ENCODE peak calls at places on chromosomes 7 and 10, in four cellular contexts. One of them, this sample, is unnamed.

GRCh38 chr10:71817831-71818268 is 33.2 kb downstream of the PSAP start:
- DNase-seq in GM13976: no peak
- DNase-seq in body of pancreas: no peak
- DNase-seq in NCI-H1092: no peak
- DNase-seq in this sample: no peak

GRCh38 chr10:99526861-99527504 is 5.8 kb upstream of the NKX2-3 start:
- DNase-seq in GM13976: no peak
- DNase-seq in body of pancreas: no peak
- DNase-seq in NCI-H1092: no peak
- DNase-seq in this sample: no peak

GRCh38 chr7:101124376-101125056 is 2.4 kb upstream of the SERPINE1 start:
- DNase-seq in GM13976: no peak
- DNase-seq in body of pancreas: no peak
- DNase-seq in NCI-H1092: no peak
- DNase-seq in this sample: no peak

GRCh38 chr10:72227826-72228225 is 11.8 kb upstream of the ASCC1 start:
- DNase-seq in GM13976: no peak
- DNase-seq in body of pancreas: no peak
- DNase-seq in NCI-H1092: no peak
- DNase-seq in this sample: no peak

GRCh38 chr7:69739906-69740545 is 141.8 kb downstream of the AUTS2 start:
- DNase-seq in GM13976: peak
- DNase-seq in body of pancreas: no peak
- DNase-seq in NCI-H1092: no peak
- DNase-seq in this sample: no peak

GRCh38 chr10:32114500-32114899 is 58.3 kb upstream of the KIF5B start:
- DNase-seq in GM13976: no peak
- DNase-seq in body of pancreas: no peak
- DNase-seq in NCI-H1092: no peak
- DNase-seq in this sample: no peak

GRCh38 chr10:103839867-103840746 is 15.3 kb downstream of the SH3PXD2A start:
- DNase-seq in GM13976: no peak
- DNase-seq in body of pancreas: no peak
- DNase-seq in NCI-H1092: peak
- DNase-seq in this sample: no peak

GRCh38 chr7:30897770-30898169 is 13.9 kb upstream of the AQP1 start:
- DNase-seq in GM13976: no peak
- DNase-seq in body of pancreas: no peak
- DNase-seq in NCI-H1092: no peak
- DNase-seq in this sample: no peak

GRCh38 chr10:77385315-77385714 is 252.3 kb downstream of the KCNMA1 start:
- DNase-seq in GM13976: no peak
- DNase-seq in body of pancreas: no peak
- DNase-seq in NCI-H1092: no peak
- DNase-seq in this sample: no peak

GRCh38 chr10:59435707-59436106 is 73.4 kb upstream of the FAM13C start:
- DNase-seq in GM13976: no peak
- DNase-seq in body of pancreas: no peak
- DNase-seq in NCI-H1092: no peak
- DNase-seq in this sample: no peak

GRCh38 chr7:129525225-129525862 is 23.0 kb downstream of the SMKR1 start:
- DNase-seq in GM13976: no peak
- DNase-seq in body of pancreas: no peak
- DNase-seq in NCI-H1092: no peak
- DNase-seq in this sample: no peak

GRCh38 chr7:100171087-100171681 is 2.8 kb upstream of the GAL3ST4 start:
- DNase-seq in GM13976: peak
- DNase-seq in body of pancreas: no peak
- DNase-seq in NCI-H1092: no peak
- DNase-seq in this sample: no peak

GRCh38 chr7:94962661-94963060 is 55.3 kb downstream of the PPP1R9A start:
- DNase-seq in GM13976: no peak
- DNase-seq in body of pancreas: no peak
- DNase-seq in NCI-H1092: no peak
- DNase-seq in this sample: no peak

GRCh38 chr7:159193543-159193942 is 48.9 kb upstream of the VIPR2 start:
- DNase-seq in GM13976: no peak
- DNase-seq in body of pancreas: no peak
- DNase-seq in NCI-H1092: no peak
- DNase-seq in this sample: no peak

GRCh38 chr10:48604408-48605263 is at the start of gene ARHGAP22:
- DNase-seq in GM13976: peak
- DNase-seq in body of pancreas: no peak
- DNase-seq in NCI-H1092: no peak
- DNase-seq in this sample: peak

GRCh38 chr7:15326044-15326644 is 235.7 kb downstream of the AGMO start:
- DNase-seq in GM13976: peak
- DNase-seq in body of pancreas: no peak
- DNase-seq in NCI-H1092: peak
- DNase-seq in this sample: no peak

GRCh38 chr7:100719523-100720319 is 547 bp upstream of the EPO start:
- DNase-seq in GM13976: no peak
- DNase-seq in body of pancreas: no peak
- DNase-seq in NCI-H1092: no peak
- DNase-seq in this sample: no peak

GRCh38 chr7:42208586-42208985 is 28.4 kb downstream of the GLI3 start:
- DNase-seq in GM13976: no peak
- DNase-seq in body of pancreas: no peak
- DNase-seq in NCI-H1092: no peak
- DNase-seq in this sample: no peak

GRCh38 chr10:33331020-33331557 is 3.4 kb downstream of the NRP1 start:
- DNase-seq in GM13976: no peak
- DNase-seq in body of pancreas: no peak
- DNase-seq in NCI-H1092: no peak
- DNase-seq in this sample: no peak

GRCh38 chr7:98348726-98349474 is 52.0 kb downstream of the BAIAP2L1 start:
- DNase-seq in GM13976: no peak
- DNase-seq in body of pancreas: no peak
- DNase-seq in NCI-H1092: no peak
- DNase-seq in this sample: no peak

GRCh38 chr7:50783801-50784507 is 1.3 kb upstream of the GRB10 start:
- DNase-seq in GM13976: no peak
- DNase-seq in body of pancreas: no peak
- DNase-seq in NCI-H1092: no peak
- DNase-seq in this sample: no peak

GRCh38 chr7:18175801-18176450 is 148.3 kb upstream of the PRPS1L1 start:
- DNase-seq in GM13976: no peak
- DNase-seq in body of pancreas: no peak
- DNase-seq in NCI-H1092: no peak
- DNase-seq in this sample: no peak

GRCh38 chr10:9853405-9854010 is 1164.2 kb upstream of the CELF2 start:
- DNase-seq in GM13976: no peak
- DNase-seq in body of pancreas: no peak
- DNase-seq in NCI-H1092: no peak
- DNase-seq in this sample: no peak

GRCh38 chr7:21939136-21939857 is 6.4 kb downstream of the CDCA7L start:
- DNase-seq in GM13976: peak
- DNase-seq in body of pancreas: no peak
- DNase-seq in NCI-H1092: peak
- DNase-seq in this sample: no peak

GRCh38 chr7:299169-299568 is 9.2 kb downstream of the FOXL3 start:
- DNase-seq in GM13976: no peak
- DNase-seq in body of pancreas: no peak
- DNase-seq in NCI-H1092: no peak
- DNase-seq in this sample: no peak

GRCh38 chr7:90552521-90552920 is 43.6 kb upstream of the CDK14 start:
- DNase-seq in GM13976: no peak
- DNase-seq in body of pancreas: no peak
- DNase-seq in NCI-H1092: no peak
- DNase-seq in this sample: no peak

This sample was measured in ovary.